ENCODE peak calls at places on chromosomes 6 and 20, in nine cellular contexts. O is sigmoid colon, B is prostate gland, L is K562, C is H1, I is SK-N-SH, P is GM23338, Y is GM12878, X is endothelial cell of umbilical vein. H is an unnamed sample.

GRCh38 chr6:43271103-43271815 is 26.8 kb upstream of the SLC22A7 start:
- DNase-seq in O (no peak), B (no peak), L (no peak), C (no peak), I (no peak), P (no peak), Y (peak), X (no peak), H (no peak)

GRCh38 chr6:563863-564262 is 93.0 kb downstream of the HUS1B start:
- DNase-seq in O (no peak), B (no peak), L (no peak), C (no peak), I (no peak), P (no peak), Y (no peak), X (no peak), H (no peak)

GRCh38 chr6:113122060-113122459 is 735.1 kb upstream of the MARCKS start:
- DNase-seq in O (no peak), B (no peak), L (no peak), C (peak), I (no peak), P (peak), Y (no peak), X (peak), H (no peak)

GRCh38 chr6:45657243-45657642 is 279.5 kb upstream of the SUPT3H start:
- DNase-seq in O (no peak), B (no peak), L (no peak), C (no peak), I (no peak), P (no peak), Y (no peak), X (no peak), H (no peak)

GRCh38 chr20:46583411-46584214 is 33.2 kb upstream of the OCSTAMP start:
- DNase-seq in O (peak), B (no peak), L (no peak), C (peak), I (no peak), P (peak), Y (no peak), X (no peak), H (no peak)

GRCh38 chr6:106477158-106477557 is 116.6 kb downstream of the CRYBG1 start:
- DNase-seq in O (no peak), B (no peak), L (no peak), C (no peak), I (no peak), P (no peak), Y (no peak), X (no peak), H (no peak)

GRCh38 chr20:43691928-43692524 is 25.1 kb downstream of the MYBL2 start:
- DNase-seq in O (no peak), B (no peak), L (peak), C (peak), I (peak), P (peak), Y (no peak), X (peak), H (no peak)

GRCh38 chr20:10131612-10132345 is 86.9 kb upstream of the SNAP25 start:
- DNase-seq in O (peak), B (peak), L (no peak), C (peak), I (peak), P (peak), Y (no peak), X (no peak), H (no peak)

GRCh38 chr6:148565321-148565926 is 181.4 kb upstream of the UST start:
- DNase-seq in O (no peak), B (no peak), L (no peak), C (no peak), I (no peak), P (no peak), Y (no peak), X (no peak), H (no peak)

GRCh38 chr6:101454106-101454676 is 60.7 kb downstream of the GRIK2 start:
- DNase-seq in O (no peak), B (peak), L (no peak), C (no peak), I (no peak), P (no peak), Y (no peak), X (no peak), H (no peak)

GRCh38 chr20:37565134-37565811 is 37.6 kb upstream of the BLCAP start:
- DNase-seq in O (no peak), B (no peak), L (no peak), C (no peak), I (no peak), P (no peak), Y (no peak), X (no peak), H (no peak)

GRCh38 chr6:90434096-90434495 is 137.5 kb upstream of the BACH2 start:
- DNase-seq in O (no peak), B (no peak), L (no peak), C (no peak), I (no peak), P (no peak), Y (no peak), X (no peak), H (no peak)

GRCh38 chr6:156963712-156964700 is 186.8 kb downstream of the ARID1B start:
- DNase-seq in O (no peak), B (no peak), L (no peak), C (no peak), I (no peak), P (no peak), Y (peak), X (no peak), H (no peak)

GRCh38 chr6:15474196-15474595 is 188.6 kb downstream of the DTNBP1 start:
- DNase-seq in O (no peak), B (no peak), L (no peak), C (no peak), I (no peak), P (no peak), Y (no peak), X (no peak), H (no peak)

GRCh38 chr6:109224107-109224875 is 129.0 kb downstream of the CEP57L1 start:
- DNase-seq in O (no peak), B (no peak), L (no peak), C (no peak), I (peak), P (no peak), Y (no peak), X (no peak), H (no peak)

GRCh38 chr6:109229536-109229935 is 134.2 kb downstream of the CEP57L1 start:
- DNase-seq in O (no peak), B (peak), L (peak), C (no peak), I (no peak), P (no peak), Y (no peak), X (no peak), H (no peak)

GRCh38 chr6:109227646-109228045 is 132.3 kb downstream of the CEP57L1 start:
- DNase-seq in O (no peak), B (no peak), L (no peak), C (no peak), I (no peak), P (no peak), Y (no peak), X (no peak), H (no peak)

GRCh38 chr6:109224994-109225393 is 129.7 kb downstream of the CEP57L1 start:
- DNase-seq in O (no peak), B (no peak), L (no peak), C (no peak), I (no peak), P (no peak), Y (no peak), X (no peak), H (no peak)

GRCh38 chr6:109226353-109226752 is 131.0 kb downstream of the CEP57L1 start:
- DNase-seq in O (no peak), B (no peak), L (no peak), C (no peak), I (no peak), P (no peak), Y (no peak), X (no peak), H (no peak)
- H3K4me3 ChIP-seq in O (no peak), B (no peak), L (no peak), C (no peak), I (no peak), P (no peak), Y (no peak), X (no peak), H (no peak)

GRCh38 chr6:33161354-33162320 is 30.6 kb downstream of the COL11A2 start:
- DNase-seq in O (peak), B (peak), L (peak), C (no peak), I (peak), P (peak), Y (no peak), X (peak), H (peak)
- TF ChIP-seq POLR2AphosphoS5 in O (no peak), B (peak), L (no peak), C (no peak), I (no peak), P (peak), Y (no peak), X (no peak), H (no peak)

DNA sequence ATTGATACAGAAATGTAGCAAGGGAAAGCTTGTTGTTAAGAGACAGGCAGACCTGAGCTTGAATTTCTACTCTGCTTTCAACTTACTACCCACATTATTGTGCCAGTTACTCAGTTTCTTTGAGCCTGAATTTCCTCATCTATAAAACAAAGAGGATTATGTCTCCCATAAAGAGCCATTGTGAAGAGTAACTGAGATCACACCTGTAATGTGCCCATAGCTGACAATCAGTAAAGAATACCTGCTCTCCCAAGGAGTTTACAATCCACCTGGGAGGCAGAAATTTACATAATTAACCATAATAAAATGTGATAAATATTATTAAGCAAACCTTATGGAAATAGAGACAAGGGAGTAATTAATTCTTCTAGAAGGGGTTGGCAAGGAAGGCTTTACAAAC is 204.9 kb downstream of the EPM2A start:
- DNase-seq in O (no peak), B (no peak), L (no peak), C (no peak), I (no peak), P (no peak), Y (no peak), X (no peak), H (no peak)
- H3K4me3 ChIP-seq in O (no peak), B (no peak), L (no peak), C (no peak), I (no peak), P (no peak), Y (no peak), X (no peak), H (no peak)

GRCh38 chr6:65852369-65852852 is 145.4 kb upstream of the EYS start:
- DNase-seq in O (no peak), B (no peak), L (no peak), C (no peak), I (no peak), P (no peak), Y (no peak), X (no peak), H (no peak)
- TF ChIP-seq POLR2AphosphoS5 in O (no peak), B (no peak), L (no peak), C (no peak), I (no peak), P (no peak), Y (no peak), X (no peak), H (no peak)

GRCh38 chr6:159170999-159171712 is 2.0 kb downstream of the FNDC1 start:
- DNase-seq in O (no peak), B (no peak), L (no peak), C (no peak), I (no peak), P (no peak), Y (no peak), X (no peak), H (no peak)

GRCh38 chr6:159168536-159169192 is 536 bp upstream of the FNDC1 start:
- DNase-seq in O (peak), B (no peak), L (peak), C (no peak), I (peak), P (peak), Y (no peak), X (peak), H (no peak)

GRCh38 chr6:159169193-159169555 is at the start of gene FNDC1:
- DNase-seq in O (no peak), B (no peak), L (peak), C (no peak), I (peak), P (peak), Y (no peak), X (no peak), H (no peak)

GRCh38 chr6:159169557-159170332 is 545 bp downstream of the FNDC1 start:
- DNase-seq in O (peak), B (no peak), L (no peak), C (no peak), I (peak), P (peak), Y (no peak), X (peak), H (no peak)

GRCh38 chr6:159170333-159170672 is 1.1 kb downstream of the FNDC1 start:
- DNase-seq in O (no peak), B (no peak), L (no peak), C (no peak), I (no peak), P (no peak), Y (no peak), X (no peak), H (no peak)
- H3K4me3 ChIP-seq in O (peak), B (no peak), L (no peak), C (peak), I (no peak), P (peak), Y (no peak), X (no peak), H (peak)